ENCODE peak calls at places on chromosomes 3 and 15, in six cellular contexts. R is IMR-90, H is uterus, Q is H54, S is K562, O is heart left ventricle. Y is an unnamed sample.

GRCh38 chr3:39668420-39668819 is 141.0 kb upstream of the MYRIP start:
- DNase-seq in S (peak; percentile 66), O (no peak), R (peak; percentile 38), H (no peak), Q (no peak), Y (no peak)

GRCh38 chr15:85462029-85462428 is 81.6 kb downstream of the AKAP13 start:
- DNase-seq in O (no peak), Q (no peak), H (no peak), S (no peak), R (no peak), Y (no peak)

GRCh38 chr15:75705854-75706681 is 6.6 kb downstream of the CSPG4 start:
- DNase-seq in S (no peak), R (no peak), H (no peak), Q (no peak), O (peak; percentile 64), Y (no peak)

GRCh38 chr15:45522179-45522930 is at the start of gene SLC30A4:
- DNase-seq in R (peak; percentile 42), S (peak; percentile 87), H (peak; percentile 78), Q (peak; percentile 88), O (peak; percentile 71), Y (peak; percentile 93)

GRCh38 chr15:75067123-75067854 is 43.9 kb downstream of the PPCDC start:
- DNase-seq in O (no peak), S (peak; percentile 25), R (peak; percentile 73), Q (peak; percentile 19), H (no peak), Y (no peak)

GRCh38 chr3:38479431-38480092 is 16.6 kb upstream of the EXOG start:
- DNase-seq in H (peak; percentile 59), R (peak; percentile 62), Q (peak; percentile 59), O (peak; percentile 61), S (peak; percentile 71), Y (no peak)

GRCh38 chr3:153357436-153357835 is 195.4 kb downstream of the RAP2B start:
- DNase-seq in R (no peak), S (no peak), O (no peak), Q (no peak), H (no peak), Y (no peak)

GRCh38 chr15:68391084-68391483 is 40.9 kb downstream of the ITGA11 start:
- DNase-seq in R (no peak), S (no peak), O (no peak), Q (no peak), H (peak; percentile 10), Y (no peak)

GRCh38 chr3:183253364-183253960 is 409 bp downstream of the B3GNT5 start:
- DNase-seq in Q (peak; percentile 38), O (peak; percentile 75), H (peak; percentile 83), S (peak; percentile 48), R (peak; percentile 41), Y (peak; percentile 93)

GRCh38 chr3:99902091-99902490 is 84.4 kb downstream of the CMSS1 start:
- DNase-seq in S (no peak), O (no peak), R (peak; percentile 43), Q (no peak), H (no peak), Y (no peak)

GRCh38 chr3:21466491-21466890 is 284.5 kb downstream of the ZNF385D start:
- DNase-seq in R (no peak), O (no peak), S (no peak), Q (no peak), H (no peak), Y (no peak)

GRCh38 chr15:72365844-72366243 is 10.0 kb downstream of the HEXA start:
- DNase-seq in O (no peak), H (no peak), Q (no peak), S (no peak), R (no peak), Y (no peak)

GRCh38 chr3:72086051-72086711 is 301.2 kb upstream of the PROK2 start:
- DNase-seq in O (no peak), R (peak; percentile 6), Q (no peak), S (peak; percentile 64), H (no peak), Y (no peak)

GRCh38 chr3:185552358-185552877 is at the start of gene LIPH:
- DNase-seq in S (peak; percentile 44), H (no peak), R (peak; percentile 30), Q (peak; percentile 45), O (no peak), Y (no peak)

GRCh38 chr3:171416666-171417065 is 43.5 kb downstream of the TNIK start:
- DNase-seq in Q (no peak), S (no peak), R (no peak), H (no peak), O (no peak), Y (no peak)

GRCh38 chr3:24521306-24522154 is 26.9 kb upstream of the THRB start:
- DNase-seq in R (no peak), Q (no peak), S (peak; percentile 65), O (peak; percentile 68), H (peak; percentile 51), Y (peak; percentile 90)

GRCh38 chr3:112980080-112980479 is 5.2 kb upstream of the CD200R1 start:
- DNase-seq in O (no peak), Q (no peak), H (no peak), R (peak; percentile 11), S (no peak), Y (no peak)

GRCh38 chr3:68996356-68996995 is 17.0 kb downstream of the EOGT start:
- DNase-seq in O (no peak), R (peak; percentile 84), H (no peak), S (no peak), Q (no peak), Y (no peak)

GRCh38 chr3:189936210-189936609 is 184.5 kb downstream of the P3H2 start:
- DNase-seq in H (no peak), S (no peak), R (no peak), Q (no peak), O (no peak), Y (no peak)

GRCh38 chr3:49484471-49484870 is 14.4 kb downstream of the DAG1 start:
- DNase-seq in O (no peak), H (no peak), Q (no peak), R (no peak), S (no peak), Y (no peak)

GRCh38 chr15:100759698-100760356 is 119.8 kb upstream of the ALDH1A3 start:
- DNase-seq in S (no peak), R (peak; percentile 76), O (no peak), H (no peak), Q (peak; percentile 51), Y (no peak)

GRCh38 chr15:60255390-60255789 is 142.4 kb downstream of the ANXA2 start:
- DNase-seq in O (no peak), S (no peak), Q (no peak), H (no peak), R (no peak), Y (no peak)

GRCh38 chr3:95319921-95320494 is 1257.1 kb downstream of the NSUN3 start:
- DNase-seq in O (no peak), R (no peak), H (no peak), Q (no peak), S (no peak), Y (no peak)

GRCh38 chr15:40252438-40253178 is 13.7 kb downstream of the PAK6 start:
- DNase-seq in Q (no peak), O (no peak), H (no peak), R (no peak), S (no peak), Y (peak; percentile 78)

GRCh38 chr3:11556851-11557644 is 86.7 kb downstream of the VGLL4 start:
- DNase-seq in S (no peak), H (peak; percentile 82), Q (no peak), O (peak; percentile 72), R (peak; percentile 88), Y (no peak)

GRCh38 chr3:88036221-88036620 is 22.6 kb downstream of the CGGBP1 start:
- DNase-seq in S (no peak), O (no peak), Q (no peak), H (no peak), R (no peak), Y (no peak)

GRCh38 chr3:56758539-56758981 is 43.2 kb downstream of the ARHGEF3 start:
- DNase-seq in Q (peak; percentile 51), O (no peak), H (peak; percentile 31), S (no peak), R (peak; percentile 91), Y (no peak)

GRCh38 chr15:55379095-55379494 is 29.1 kb downstream of the CCPG1 start:
- DNase-seq in Q (no peak), O (no peak), S (no peak), H (no peak), R (no peak), Y (no peak)
- TF ChIP-seq POLR2A in Q (no peak), O (no peak), S (no peak), H (no peak), R (no peak), Y (no peak)

DNA sequence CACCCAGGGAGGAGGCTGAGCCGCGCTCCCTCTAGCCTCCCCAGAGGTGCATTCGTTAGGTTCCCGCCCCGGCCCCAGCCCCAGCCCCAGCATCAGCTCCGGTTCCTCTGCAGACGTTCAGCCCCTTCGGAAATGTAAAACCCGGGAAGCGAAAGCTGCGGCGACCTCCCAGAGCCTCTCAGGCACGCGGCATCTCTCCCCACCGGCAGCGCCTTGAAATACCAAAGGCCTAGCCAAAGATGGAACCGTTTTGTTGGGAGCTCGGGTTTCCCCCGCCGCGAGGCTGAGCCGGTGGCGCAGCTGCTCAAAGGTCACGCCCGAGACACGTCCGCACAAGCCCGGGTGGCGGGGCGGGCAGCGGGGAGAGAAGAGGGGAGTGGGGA is 77.8 kb upstream of the HES1 start:
- DNase-seq in H (peak; percentile 38), S (peak; percentile 26), O (peak; percentile 68), R (peak; percentile 36), Q (no peak), Y (peak; percentile 86)
- TF ChIP-seq POLR2A in H (no peak), S (no peak), O (no peak), R (no peak), Q (no peak), Y (no peak)

GRCh38 chr15:65869954-65870871 is 922 bp downstream of the RAB11A start:
- DNase-seq in Q (no peak), S (peak; percentile 18), H (peak; percentile 26), R (peak; percentile 31), O (peak; percentile 66), Y (peak; percentile 84)
- TF ChIP-seq POLR2A in Q (no peak), S (peak; percentile 28), H (no peak), R (no peak), O (no peak), Y (peak; percentile 49)

GRCh38 chr15:90266061-90266431 is 574 bp downstream of the NGRN start:
- DNase-seq in O (peak; percentile 44), Q (no peak), R (peak; percentile 4), H (peak; percentile 32), S (no peak), Y (peak; percentile 77)
- TF ChIP-seq POLR2A in O (no peak), Q (no peak), R (no peak), H (no peak), S (no peak), Y (no peak)

DNA sequence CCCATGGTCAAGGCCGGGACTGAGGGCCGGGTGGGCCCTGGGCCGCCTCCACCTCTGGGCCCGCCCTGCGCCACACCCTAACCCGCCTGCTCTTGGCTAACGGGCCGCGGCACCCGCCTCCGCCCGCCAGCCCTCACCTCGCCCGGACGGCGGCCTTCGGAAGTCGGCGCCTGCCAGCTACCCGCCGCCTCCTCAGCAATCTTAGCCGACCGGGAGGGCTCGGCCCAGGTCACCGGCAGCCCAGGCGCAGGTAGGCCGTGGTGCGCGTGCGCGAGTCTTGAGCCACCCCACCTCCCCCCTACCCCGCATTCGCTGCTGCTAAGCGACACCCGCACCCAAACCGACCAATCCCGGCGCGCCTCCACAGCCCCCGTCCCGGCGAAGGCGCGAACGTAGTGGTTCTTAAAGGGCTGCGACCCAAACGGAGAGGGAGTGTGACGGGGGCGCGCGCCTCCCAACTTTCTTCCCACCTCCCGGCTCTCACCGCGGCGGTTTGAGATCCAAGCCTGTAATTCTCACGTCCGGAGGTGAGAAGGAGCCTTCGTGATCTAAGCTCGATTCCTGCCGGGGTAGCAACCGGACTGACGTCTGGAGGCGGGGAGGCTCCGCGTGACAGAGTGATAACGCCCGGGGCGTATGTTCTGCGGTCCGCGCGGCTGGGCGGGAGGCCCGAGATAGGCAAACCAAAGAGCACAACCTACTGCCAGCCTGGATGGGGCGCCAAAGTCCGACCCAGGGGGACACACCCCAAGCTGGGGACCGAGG is at the start of gene SEC22C:
- DNase-seq in H (peak; percentile 92), Q (peak; percentile 95), O (peak; percentile 96), S (peak; percentile 99), R (peak; percentile 84), Y (peak; percentile 98)
- TF ChIP-seq POLR2A in H (peak; percentile 87), Q (peak; percentile 77), O (peak; percentile 96), S (peak; percentile 96), R (peak; percentile 67), Y (peak; percentile 28)